ENCODE peak calls at places on chromosomes 7 and 10, in five cellular contexts. B, C, X, J and S are unnamed samples.

GRCh38 chr7:116139007-116139406 is 71.3 kb upstream of the TES start:
- DNase-seq in B (no peak), J (no peak), C (no peak), X (no peak), S (no peak)

GRCh38 chr10:22682237-22683192 is 31.9 kb downstream of the PIP4K2A start:
- DNase-seq in J (no peak), X (peak), B (no peak), C (no peak), S (peak)

GRCh38 chr7:154795014-154795413 is 207.9 kb downstream of the PAXIP1 start:
- DNase-seq in J (no peak), C (no peak), X (no peak), B (no peak), S (no peak)

GRCh38 chr10:76318171-76318570 is 886.7 kb downstream of the LRMDA start:
- DNase-seq in X (no peak), J (no peak), C (no peak), B (no peak), S (no peak)

GRCh38 chr10:71131508-71132088 is 80.8 kb upstream of the UNC5B start:
- DNase-seq in J (no peak), C (no peak), B (no peak), X (no peak), S (no peak)

GRCh38 chr10:121134711-121135110 is 283.5 kb downstream of the WDR11 start:
- DNase-seq in B (peak), X (no peak), C (no peak), J (no peak), S (no peak)

GRCh38 chr7:130831817-130832481 is 97.9 kb upstream of the KLF14 start:
- DNase-seq in B (no peak), C (no peak), J (no peak), X (no peak), S (no peak)

GRCh38 chr10:101091546-101092290 is 29.9 kb downstream of the KAZALD1 start:
- DNase-seq in C (no peak), B (no peak), X (no peak), J (no peak), S (no peak)

GRCh38 chr10:73529089-73529832 is 33.4 kb upstream of the PPP3CB start:
- DNase-seq in X (peak), J (peak), C (peak), B (peak), S (peak)

GRCh38 chr10:28411648-28412047 is 108.8 kb upstream of the MPP7 start:
- DNase-seq in B (no peak), J (peak), X (no peak), C (no peak), S (peak)

GRCh38 chr10:17061418-17061817 is 68.2 kb downstream of the CUBN start:
- DNase-seq in X (no peak), C (no peak), J (no peak), B (no peak), S (peak)

GRCh38 chr10:102919237-102919959 is 1.3 kb downstream of the CNNM2 start:
- DNase-seq in C (peak), X (no peak), B (no peak), J (no peak), S (peak)

GRCh38 chr7:116180302-116180701 is 30.0 kb upstream of the TES start:
- DNase-seq in X (peak), B (no peak), C (no peak), J (no peak), S (peak)

GRCh38 chr7:94344826-94345225 is 49.9 kb upstream of the COL1A2 start:
- DNase-seq in C (no peak), B (no peak), X (no peak), J (no peak), S (no peak)

GRCh38 chr7:154380771-154381170 is 328.6 kb downstream of the DPP6 start:
- DNase-seq in X (no peak), C (no peak), J (no peak), B (no peak), S (no peak)

GRCh38 chr7:26365077-26365896 is 73.6 kb downstream of the SNX10 start:
- DNase-seq in B (peak), X (peak), J (no peak), C (peak), S (peak)

GRCh38 chr7:70972693-70973092 is 159.3 kb upstream of the GALNT17 start:
- DNase-seq in J (no peak), B (no peak), X (no peak), C (no peak), S (no peak)

GRCh38 chr7:131196808-131197207 is 130.9 kb upstream of the MKLN1 start:
- DNase-seq in X (no peak), C (no peak), B (no peak), J (no peak), S (no peak)

GRCh38 chr10:70985824-70986336 is 97.5 kb upstream of the PCBD1 start:
- DNase-seq in B (no peak), J (no peak), C (no peak), X (no peak), S (peak)

GRCh38 chr7:16430133-16430532 is 8.8 kb upstream of the CRPPA start:
- DNase-seq in X (no peak), J (no peak), C (no peak), B (no peak), S (no peak)

GRCh38 chr10:19014034-19014433 is 34.6 kb upstream of the MALRD1 start:
- DNase-seq in B (no peak), C (no peak), J (no peak), X (no peak), S (no peak)